ENCODE peak calls at places on chromosome 13, in five cellular contexts. C is caudate nucleus; I is activated CD8-positive, alpha-beta memory T cell treated with anti-CD3 and anti-CD28 coated beads for 4 hours; Q is GM13976; G is heart right ventricle. T is an unnamed sample.

GRCh38 chr13:53042897-53043296 is 14.3 kb downstream of the OLFM4 start:
- DNase-seq in Q (no peak), I (no peak), C (no peak), G (no peak), T (no peak)

GRCh38 chr13:49053215-49053614 is 77.5 kb downstream of the FNDC3A start:
- DNase-seq in C (no peak), I (no peak), Q (no peak), G (no peak), T (no peak)

GRCh38 chr13:109743706-109744453 is 42.5 kb downstream of the IRS2 start:
- DNase-seq in C (no peak), G (no peak), I (no peak), Q (no peak), T (peak)

GRCh38 chr13:60759499-60759898 is 362.5 kb downstream of the TDRD3 start:
- DNase-seq in I (no peak), G (no peak), Q (no peak), C (no peak), T (no peak)

GRCh38 chr13:42633495-42633894 is 59.5 kb downstream of the TNFSF11 start:
- DNase-seq in Q (no peak), C (no peak), G (no peak), I (no peak), T (no peak)

GRCh38 chr13:98033277-98034247 is 80.1 kb downstream of the IPO5 start:
- DNase-seq in Q (no peak), C (no peak), I (no peak), G (peak), T (peak)

GRCh38 chr13:44578064-44578394 is 1.9 kb upstream of the TSC22D1 start:
- DNase-seq in C (no peak), I (no peak), G (no peak), Q (no peak), T (peak)

GRCh38 chr13:93522486-93522885 is 295.9 kb downstream of the GPC6 start:
- DNase-seq in C (no peak), I (no peak), Q (no peak), G (no peak), T (no peak)

GRCh38 chr13:105202384-105202783 is 1333.1 kb downstream of the EFNB2 start:
- DNase-seq in I (no peak), C (no peak), G (no peak), Q (no peak), T (peak)

GRCh38 chr13:95573226-95573625 is 20.7 kb downstream of the CLDN10 start:
- DNase-seq in I (no peak), G (no peak), C (no peak), Q (no peak), T (no peak)

GRCh38 chr13:100097821-100098220 is 8.9 kb downstream of the PCCA start:
- DNase-seq in I (no peak), C (no peak), Q (no peak), G (no peak), T (no peak)

GRCh38 chr13:49021953-49022352 is 46.2 kb downstream of the FNDC3A start:
- DNase-seq in C (no peak), Q (no peak), G (no peak), I (no peak), T (no peak)

GRCh38 chr13:30763786-30764440 is 28.6 kb downstream of the ALOX5AP start:
- DNase-seq in Q (no peak), C (no peak), I (no peak), G (no peak), T (no peak)

GRCh38 chr13:38656699-38657098 is 30.2 kb upstream of the FREM2 start:
- DNase-seq in Q (no peak), I (no peak), G (no peak), C (no peak), T (no peak)

GRCh38 chr13:34416833-34417425 is 525.1 kb upstream of the NBEA start:
- DNase-seq in G (peak), C (no peak), Q (no peak), I (no peak), T (peak)

GRCh38 chr13:48412100-48412556 is 785 bp downstream of the LPAR6 start:
- DNase-seq in G (no peak), C (no peak), I (no peak), Q (no peak), T (no peak)

GRCh38 chr13:114087430-114087829 is 45.0 kb downstream of the RASA3 start:
- DNase-seq in C (no peak), I (no peak), G (no peak), Q (no peak), T (no peak)

GRCh38 chr13:24127116-24127631 is 33.3 kb upstream of the SPATA13 start:
- DNase-seq in I (no peak), G (no peak), C (no peak), Q (peak), T (no peak)

GRCh38 chr13:52070929-52071523 is 46.5 kb downstream of the UTP14C start:
- DNase-seq in C (no peak), G (no peak), I (no peak), Q (peak), T (peak)

GRCh38 chr13:30042891-30043630 is 192.6 kb upstream of the UBL3 start:
- DNase-seq in C (no peak), G (no peak), Q (no peak), I (no peak), T (no peak)

GRCh38 chr13:44311011-44311481 is 62.6 kb upstream of the SERP2 start:
- DNase-seq in I (no peak), C (no peak), Q (no peak), G (no peak), T (no peak)

GRCh38 chr13:91546865-91547264 is 148.4 kb downstream of the GPC5 start:
- DNase-seq in G (no peak), Q (no peak), C (no peak), I (no peak), T (no peak)

T was measured in fibroblast of the conjunctiva.